ENCODE peak calls at places on chromosomes 4 and X, in seven cellular contexts. D is CD8-positive, alpha-beta T cell; L is left lung; C is tibial artery; S is body of pancreas; E is CD4-positive, CD25-positive, alpha-beta regulatory T cell; A is SK-N-SH. U is an unnamed sample.
A peak's percentile ranks its signal among the peaks of the same experiment; 100 is the strongest.

GRCh38 chr4:185680617-185681016 is 131.4 kb downstream of the SORBS2 start:
- DNase-seq in D (no peak), L (no peak), C (no peak), S (no peak), E (no peak), A (no peak), U (no peak)

GRCh38 chr4:40564004-40564403 is 65.7 kb downstream of the RBM47 start:
- DNase-seq in D (no peak), L (no peak), C (no peak), S (no peak), E (no peak), A (no peak), U (no peak)

GRCh38 chr4:107863850-107864371 is 39.2 kb downstream of the SGMS2 start:
- DNase-seq in D (no peak), L (no peak), C (no peak), S (peak; percentile 39), E (no peak), A (no peak), U (no peak)

GRCh38 chrX:1385824-1386223 is 6.1 kb downstream of the SLC25A6 start:
- DNase-seq in D (no peak), L (peak; percentile 19), C (peak; percentile 57), S (peak; percentile 6), E (no peak), A (peak; percentile 25), U (no peak)

GRCh38 chr4:108512615-108513505 is 107.5 kb upstream of the RPL34 start:
- DNase-seq in D (peak; percentile 50), L (peak; percentile 28), C (no peak), S (peak; percentile 15), E (peak; percentile 36), A (peak; percentile 34), U (peak; percentile 42)

GRCh38 chr4:139764192-139764591 is 98.6 kb downstream of the MGST2 start:
- DNase-seq in D (no peak), L (no peak), C (no peak), S (no peak), E (no peak), A (peak; percentile 33), U (no peak)

GRCh38 chr4:166065324-166065723 is 192.3 kb downstream of the TLL1 start:
- DNase-seq in D (no peak), L (no peak), C (no peak), S (no peak), E (no peak), A (no peak), U (no peak)

GRCh38 chrX:119055650-119056049 is 17.1 kb upstream of the CT47C1 start:
- DNase-seq in D (no peak), L (no peak), C (no peak), S (no peak), E (no peak), A (no peak), U (no peak)

GRCh38 chrX:16429391-16429790 is 220.6 kb upstream of the S100G start:
- DNase-seq in D (no peak), L (no peak), C (no peak), S (no peak), E (no peak), A (no peak), U (no peak)

GRCh38 chrX:22095306-22095705 is 63.2 kb downstream of the PHEX start:
- DNase-seq in D (no peak), L (no peak), C (peak; percentile 72), S (no peak), E (no peak), A (no peak), U (no peak)

GRCh38 chrX:100731441-100732281 is at the start of gene SYTL4:
- DNase-seq in D (no peak), L (peak; percentile 62), C (peak; percentile 60), S (peak; percentile 36), E (no peak), A (peak; percentile 60), U (no peak)

GRCh38 chr4:145066063-145066501 is 31.9 kb downstream of the ANAPC10 start:
- DNase-seq in D (no peak), L (no peak), C (no peak), S (no peak), E (no peak), A (no peak), U (no peak)

GRCh38 chr4:182869697-182870096 is 47.5 kb downstream of the DCTD start:
- DNase-seq in D (no peak), L (no peak), C (peak; percentile 43), S (no peak), E (no peak), A (no peak), U (no peak)

GRCh38 chr4:120446051-120446567 is 379.5 kb upstream of the MAD2L1 start:
- DNase-seq in D (no peak), L (no peak), C (no peak), S (no peak), E (no peak), A (no peak), U (no peak)

GRCh38 chr4:120440730-120441129 is 374.1 kb upstream of the MAD2L1 start:
- DNase-seq in D (no peak), L (no peak), C (no peak), S (no peak), E (no peak), A (no peak), U (no peak)

GRCh38 chr4:120443111-120443510 is 376.5 kb upstream of the MAD2L1 start:
- DNase-seq in D (no peak), L (no peak), C (no peak), S (no peak), E (no peak), A (no peak), U (no peak)
- H3K4me3 ChIP-seq in D (no peak overlapping the region), L (no peak overlapping the region), C (no peak overlapping the region), S (no peak overlapping the region), E (no peak overlapping the region), A (no peak overlapping the region), U (no peak overlapping the region)

DNA sequence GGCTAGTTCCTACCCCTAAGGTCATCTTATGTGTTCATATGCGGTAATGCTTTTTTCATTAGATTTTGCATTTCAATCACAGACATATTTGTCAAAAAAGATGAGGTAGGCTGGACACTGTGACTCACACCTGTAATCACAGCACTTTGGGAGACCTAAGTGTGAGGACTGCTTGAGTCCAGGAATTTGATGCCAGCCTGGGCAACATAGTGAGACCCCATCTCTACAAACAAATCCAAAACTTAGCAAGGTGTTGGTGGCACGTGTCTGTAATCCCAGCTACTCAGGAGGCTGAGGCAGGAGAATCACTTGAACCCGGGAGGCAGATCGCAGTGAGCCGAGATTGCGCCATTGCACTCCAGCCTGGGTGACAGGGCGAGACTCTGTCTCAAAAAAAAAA is 23.5 kb downstream of the PGAM4 start:
- DNase-seq in D (no peak), L (no peak), C (no peak), S (no peak), E (no peak), A (no peak), U (no peak)
- H3K9me3 ChIP-seq in D (no peaks in the 10 kb centered on the region), L (no peaks in the 10 kb centered on the region), C (no peaks in the 10 kb centered on the region), S (no peaks in the 10 kb centered on the region), E (no peaks in the 10 kb centered on the region), A (no peaks in the 10 kb centered on the region), U (no peaks in the 10 kb centered on the region)

DNA sequence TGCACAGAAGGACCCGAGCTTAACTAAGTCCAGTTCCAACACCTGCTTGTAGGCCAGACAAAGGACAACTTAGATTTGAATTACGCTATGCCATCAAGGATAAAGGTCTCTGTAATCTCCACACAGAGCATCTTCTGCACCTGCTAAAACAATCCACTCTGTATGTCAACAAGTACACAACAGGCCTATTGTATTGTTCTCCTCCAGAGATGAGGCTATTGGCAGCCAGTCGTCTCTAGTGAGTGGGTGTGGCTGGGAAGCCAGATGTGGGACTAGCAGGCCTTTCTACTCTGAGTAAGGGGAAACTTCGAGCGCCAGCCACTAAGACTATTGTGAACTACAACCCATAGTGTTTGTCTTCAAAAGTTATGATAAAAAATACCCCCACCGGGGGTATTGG is 12.2 kb downstream of the ZDHHC9 start:
- DNase-seq in D (no peak), L (no peak), C (no peak), S (no peak), E (no peak), A (no peak), U (no peak)
- H3K27ac ChIP-seq in D (no peak overlapping the region), L (no peak overlapping the region), C (no peak overlapping the region), S (no peak overlapping the region), E (no peak overlapping the region), A (no peak overlapping the region), U (no peak overlapping the region)

GRCh38 chrX:120718969-120719368 is 89.1 kb upstream of the C1GALT1C1 start:
- DNase-seq in D (no peak), L (no peak), C (no peak), S (no peak), E (no peak), A (no peak), U (no peak)
- H3K4me3 ChIP-seq in D (no peak overlapping the region), L (no peak overlapping the region), C (no peak overlapping the region), S (no peak overlapping the region), E (no peak overlapping the region), A (no peak overlapping the region), U (no peak overlapping the region)

DNA sequence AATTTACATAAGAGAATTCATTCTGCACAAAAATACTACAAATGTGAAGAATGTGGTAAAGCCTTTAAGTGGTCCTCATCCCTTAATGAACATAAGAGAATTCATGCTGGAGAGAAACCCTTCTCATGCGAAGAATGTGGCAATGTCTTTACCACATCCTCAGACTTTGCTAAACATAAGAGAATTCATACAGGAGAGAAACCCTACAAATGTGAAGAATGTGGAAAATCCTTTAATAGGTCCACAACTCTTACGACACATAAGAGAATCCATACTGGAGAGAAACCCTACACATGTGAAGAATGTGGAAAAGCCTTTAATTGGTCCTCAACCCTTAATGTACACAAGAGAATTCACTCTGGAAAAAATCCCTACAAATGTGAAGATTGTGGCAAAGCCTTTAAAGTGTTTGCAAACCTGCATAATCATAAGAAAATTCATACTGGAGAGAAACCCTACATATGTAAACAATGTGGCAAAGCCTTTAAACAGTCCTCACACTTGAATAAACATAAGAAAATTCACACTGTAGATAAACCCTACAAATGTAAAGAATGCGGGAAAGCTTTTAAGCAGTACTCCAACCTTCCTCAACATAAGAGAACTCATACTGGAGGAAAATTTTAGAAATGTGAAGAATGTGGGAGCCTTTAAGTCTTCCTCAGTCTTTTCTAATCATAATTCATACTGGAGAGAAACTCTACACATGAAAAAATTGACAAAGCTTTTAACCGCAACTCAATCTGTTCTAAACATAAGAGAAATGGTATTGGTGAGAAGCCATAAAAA is 37.4 kb downstream of the ZNF718 start:
- DNase-seq in D (no peak), L (no peak), C (no peak), S (no peak), E (no peak), A (no peak), U (no peak)
- H3K9me3 ChIP-seq in D (peaks cover 47% of the 10 kb centered on the region), L (peaks cover 10% of the 10 kb centered on the region), C (peaks cover 19% of the 10 kb centered on the region), S (peaks cover 13% of the 10 kb centered on the region), E (peaks cover 82% of the 10 kb centered on the region), A (peaks cover 37% of the 10 kb centered on the region), U (peaks cover 74% of the 10 kb centered on the region)

U was measured in naive thymus-derived CD4-positive, alpha-beta T cell.